ENCODE peak calls at places on chromosome 7, in six cellular contexts. Y, Z, Q, B, D and S are unnamed samples.
A peak's percentile ranks its signal among the peaks of the same experiment; 100 is the strongest.

GRCh38 chr7:22639400-22639799 is 87.6 kb upstream of the IL6 start:
- DNase-seq in Y (no peak), Z (no peak), Q (peak; percentile 66), B (no peak), D (no peak), S (no peak)

GRCh38 chr7:45662540-45663166 is 88.5 kb downstream of the ADCY1 start:
- DNase-seq in Y (no peak), Z (no peak), Q (no peak), B (no peak), D (no peak), S (no peak)

GRCh38 chr7:27106181-27106905 is 3.9 kb upstream of the HOXA2 start:
- DNase-seq in Y (peak; percentile 80), Z (no peak), Q (no peak), B (no peak), D (peak; percentile 89), S (no peak)

GRCh38 chr7:2003451-2003930 is 229.3 kb downstream of the MAD1L1 start:
- DNase-seq in Y (no peak), Z (no peak), Q (no peak), B (no peak), D (no peak), S (no peak)

GRCh38 chr7:99588868-99589267 is 9.2 kb upstream of the TMEM225B start:
- DNase-seq in Y (no peak), Z (no peak), Q (no peak), B (no peak), D (no peak), S (no peak)

GRCh38 chr7:3888096-3888495 is 587.0 kb downstream of the SDK1 start:
- DNase-seq in Y (no peak), Z (no peak), Q (peak; percentile 35), B (no peak), D (no peak), S (no peak)

GRCh38 chr7:27453702-27454405 is 208.8 kb downstream of the HIBADH start:
- DNase-seq in Y (no peak), Z (peak; percentile 22), Q (peak; percentile 68), B (no peak), D (no peak), S (no peak)

GRCh38 chr7:135923700-135924261 is 53.4 kb downstream of the MTPN start:
- DNase-seq in Y (no peak), Z (peak; percentile 81), Q (peak; percentile 99), B (no peak), D (no peak), S (no peak)

GRCh38 chr7:108875139-108875538 is 305.5 kb downstream of the DNAJB9 start:
- DNase-seq in Y (peak; percentile 67), Z (no peak), Q (peak; percentile 62), B (peak; percentile 13), D (peak; percentile 41), S (peak; percentile 34)

GRCh38 chr7:143345428-143345900 is 17.0 kb downstream of the FAM131B start:
- DNase-seq in Y (peak; percentile 95), Z (peak; percentile 27), Q (peak; percentile 19), B (peak; percentile 45), D (peak; percentile 91), S (peak; percentile 37)

GRCh38 chr7:33612434-33612833 is 292.9 kb upstream of the BMPER start:
- DNase-seq in Y (no peak), Z (no peak), Q (peak; percentile 12), B (no peak), D (no peak), S (no peak)

GRCh38 chr7:28984631-28985030 is 26.5 kb upstream of the TRIL start:
- DNase-seq in Y (peak; percentile 49), Z (peak; percentile 86), Q (peak; percentile 86), B (no peak), D (peak; percentile 51), S (no peak)

GRCh38 chr7:54988516-54988915 is 30.3 kb upstream of the EGFR start:
- DNase-seq in Y (no peak), Z (no peak), Q (no peak), B (no peak), D (no peak), S (no peak)

GRCh38 chr7:128738570-128739047 is 550 bp upstream of the CALU start:
- DNase-seq in Y (no peak), Z (peak; percentile 60), Q (no peak), B (no peak), D (no peak), S (no peak)

GRCh38 chr7:156932006-156932405 is 17.5 kb upstream of the NOM1 start:
- DNase-seq in Y (no peak), Z (no peak), Q (peak; percentile 66), B (no peak), D (no peak), S (no peak)

GRCh38 chr7:13920053-13920697 is 69.3 kb downstream of the ETV1 start:
- DNase-seq in Y (peak; percentile 18), Z (peak; percentile 73), Q (peak; percentile 99), B (peak; percentile 65), D (peak; percentile 11), S (no peak)

GRCh38 chr7:151058766-151059361 is 525 bp upstream of the SLC4A2 start:
- DNase-seq in Y (no peak), Z (peak; percentile 22), Q (no peak), B (no peak), D (no peak), S (no peak)

GRCh38 chr7:52120908-52121307 is 804.3 kb upstream of the COBL start:
- DNase-seq in Y (peak; percentile 49), Z (no peak), Q (no peak), B (no peak), D (peak; percentile 16), S (no peak)

GRCh38 chr7:85750454-85750949 is 563.6 kb upstream of the SEMA3D start:
- DNase-seq in Y (peak; percentile 87), Z (peak; percentile 35), Q (peak; percentile 49), B (peak; percentile 50), D (peak; percentile 5), S (peak; percentile 76)

GRCh38 chr7:47153571-47153970 is 428.3 kb downstream of the TNS3 start:
- DNase-seq in Y (peak; percentile 87), Z (no peak), Q (no peak), B (peak; percentile 3), D (peak; percentile 62), S (no peak)

GRCh38 chr7:117190746-117191435 is 132.0 kb downstream of the WNT2 start:
- DNase-seq in Y (no peak), Z (no peak), Q (no peak), B (no peak), D (no peak), S (no peak)

GRCh38 chr7:42262907-42263466 is 26.0 kb upstream of the GLI3 start:
- DNase-seq in Y (peak; percentile 29), Z (peak; percentile 25), Q (peak; percentile 32), B (peak; percentile 53), D (peak; percentile 7), S (no peak)

GRCh38 chr7:52260046-52260665 is 775.3 kb upstream of the POM121L12 start:
- DNase-seq in Y (peak; percentile 85), Z (no peak), Q (no peak), B (no peak), D (peak; percentile 55), S (no peak)

GRCh38 chr7:94492601-94493000 is 17.0 kb upstream of the CASD1 start:
- DNase-seq in Y (no peak), Z (no peak), Q (no peak), B (no peak), D (no peak), S (no peak)

GRCh38 chr7:80934286-80934685 is 15.4 kb upstream of the SEMA3C start:
- DNase-seq in Y (no peak), Z (peak; percentile 58), Q (peak; percentile 72), B (no peak), D (no peak), S (no peak)

GRCh38 chr7:74479066-74479781 is 25.5 kb downstream of the GTF2IRD1 start:
- DNase-seq in Y (no peak), Z (peak; percentile 45), Q (no peak), B (no peak), D (peak; percentile 68), S (no peak)

GRCh38 chr7:102841290-102841689 is 71.5 kb upstream of the LRRC17 start:
- DNase-seq in Y (no peak), Z (no peak), Q (peak; percentile 34), B (no peak), D (no peak), S (no peak)

GRCh38 chr7:150340024-150340749 is 1.2 kb downstream of the RARRES2 start:
- DNase-seq in Y (peak; percentile 71), Z (peak; percentile 72), Q (peak; percentile 31), B (no peak), D (peak; percentile 78), S (no peak)

GRCh38 chr7:151012921-151013347 is 11.4 kb downstream of the ATG9B start:
- DNase-seq in Y (peak; percentile 88), Z (peak; percentile 73), Q (peak; percentile 19), B (no peak), D (peak; percentile 92), S (no peak)

GRCh38 chr7:95527033-95527775 is 41.5 kb downstream of the ASB4 start:
- DNase-seq in Y (peak; percentile 89), Z (peak; percentile 83), Q (peak; percentile 72), B (peak; percentile 67), D (peak; percentile 72), S (peak; percentile 43)

GRCh38 chr7:121113288-121113687 is 124.8 kb downstream of the CPED1 start:
- DNase-seq in Y (no peak), Z (peak; percentile 24), Q (peak; percentile 51), B (no peak), D (no peak), S (no peak)

GRCh38 chr7:47314728-47315601 is 266.9 kb downstream of the TNS3 start:
- DNase-seq in Y (no peak), Z (peak; percentile 54), Q (peak; percentile 66), B (no peak), D (no peak), S (no peak)

GRCh38 chr7:99642099-99642498 is 25.4 kb downstream of the ZSCAN25 start:
- DNase-seq in Y (no peak), Z (no peak), Q (no peak), B (no peak), D (no peak), S (no peak)

GRCh38 chr7:28132959-28133745 is 47.4 kb downstream of the JAZF1 start:
- DNase-seq in Y (no peak), Z (no peak), Q (no peak), B (no peak), D (no peak), S (no peak)

GRCh38 chr7:86653919-86654659 is 10.4 kb downstream of the GRM3 start:
- DNase-seq in Y (peak; percentile 60), Z (peak; percentile 5), Q (no peak), B (no peak), D (no peak), S (no peak)

GRCh38 chr7:130099331-130099730 is 29.0 kb downstream of the KLHDC10 start:
- DNase-seq in Y (no peak), Z (no peak), Q (no peak), B (no peak), D (no peak), S (no peak)

GRCh38 chr7:130897515-130898419 is 163.8 kb upstream of the KLF14 start:
- DNase-seq in Y (no peak), Z (no peak), Q (no peak), B (no peak), D (no peak), S (peak; percentile 55)

GRCh38 chr7:69683002-69683401 is 84.7 kb downstream of the AUTS2 start:
- DNase-seq in Y (peak; percentile 34), Z (no peak), Q (no peak), B (no peak), D (no peak), S (no peak)

GRCh38 chr7:19522486-19522885 is 186.4 kb downstream of the POLR1F start:
- DNase-seq in Y (no peak), Z (peak; percentile 58), Q (peak; percentile 90), B (no peak), D (no peak), S (no peak)